ENCODE peak calls at places on chromosomes 4 and X, in eight cellular contexts. V, B, Y, C, K, I, N and G are unnamed samples.

GRCh38 chrX:152639426-152639825 is 1.7 kb downstream of the GABRQ start:
- DNase-seq in B (no peak), C (no peak), Y (no peak), I (no peak), V (no peak), K (no peak), N (no peak), G (no peak)

GRCh38 chr4:78069309-78069708 is 12.2 kb downstream of the FRAS1 start:
- DNase-seq in K (no peak), B (no peak), C (no peak), Y (no peak), V (no peak), N (no peak), I (no peak), G (no peak)

GRCh38 chr4:174522183-174523002 is at the start of gene HPGD:
- DNase-seq in N (peak; percentile 86), K (no peak), I (peak; percentile 73), V (peak; percentile 13), C (peak; percentile 74), Y (no peak), B (peak; percentile 16), G (peak; percentile 41)

GRCh38 chrX:3779546-3779945 is 66.1 kb upstream of the PRKX start:
- DNase-seq in C (no peak), V (no peak), K (no peak), I (no peak), N (no peak), B (no peak), Y (no peak), G (no peak)

GRCh38 chr4:30770049-30770549 is 49.9 kb downstream of the PCDH7 start:
- DNase-seq in N (no peak), B (no peak), I (no peak), K (peak; percentile 41), C (no peak), V (no peak), Y (no peak), G (no peak)

GRCh38 chr4:65669008-65669971 is 999 bp downstream of the EPHA5 start:
- DNase-seq in C (peak; percentile 32), I (peak; percentile 62), B (no peak), Y (no peak), K (no peak), N (peak; percentile 80), V (no peak), G (peak; percentile 84)

GRCh38 chr4:77187231-77187630 is 30.2 kb downstream of the CCNG2 start:
- DNase-seq in V (no peak), N (no peak), B (no peak), Y (no peak), C (no peak), I (no peak), K (no peak), G (no peak)

GRCh38 chr4:5545271-5545670 is 163.1 kb downstream of the EVC2 start:
- DNase-seq in Y (no peak), C (no peak), V (no peak), I (no peak), B (no peak), K (peak; percentile 12), N (no peak), G (no peak)

GRCh38 chrX:104281564-104281963 is 26.8 kb upstream of the ESX1 start:
- DNase-seq in C (no peak), I (no peak), Y (no peak), V (no peak), N (no peak), B (no peak), K (no peak), G (no peak)

GRCh38 chr4:70533211-70533610 is 14.8 kb downstream of the AMTN start:
- DNase-seq in V (no peak), N (no peak), C (no peak), Y (no peak), K (no peak), I (no peak), B (no peak), G (no peak)

GRCh38 chr4:19803406-19803805 is 448.3 kb upstream of the SLIT2 start:
- DNase-seq in K (peak; percentile 6), I (peak; percentile 1), C (no peak), B (no peak), V (no peak), N (no peak), Y (no peak), G (no peak)

GRCh38 chr4:8461616-8462015 is 21.0 kb downstream of the TRMT44 start:
- DNase-seq in N (no peak), B (no peak), C (no peak), Y (no peak), K (no peak), I (no peak), V (no peak), G (no peak)

GRCh38 chr4:25896782-25897539 is 17.1 kb upstream of the SMIM20 start:
- DNase-seq in C (no peak), K (no peak), I (no peak), N (no peak), V (no peak), Y (no peak), B (no peak), G (no peak)

GRCh38 chr4:111630705-111631104 is 514.5 kb upstream of the FAM241A start:
- DNase-seq in B (no peak), V (no peak), K (peak; percentile 42), C (no peak), N (no peak), Y (no peak), I (peak; percentile 56), G (no peak)

GRCh38 chr4:177673980-177674504 is 231.8 kb upstream of the AGA start:
- DNase-seq in N (no peak), I (peak; percentile 10), V (no peak), B (no peak), K (no peak), C (no peak), Y (no peak), G (no peak)

GRCh38 chrX:153435845-153436244 is 10.0 kb downstream of the TREX2 start:
- DNase-seq in N (no peak), K (no peak), Y (no peak), B (no peak), I (no peak), C (no peak), V (no peak), G (peak; percentile 58)

GRCh38 chr4:88908521-88908920 is 148.5 kb downstream of the FAM13A start:
- DNase-seq in Y (no peak), C (no peak), N (no peak), V (no peak), K (no peak), I (no peak), B (no peak), G (no peak)

GRCh38 chr4:2745981-2746806 is 9.9 kb downstream of the TNIP2 start:
- DNase-seq in I (no peak), B (peak; percentile 65), K (peak; percentile 85), N (no peak), V (peak; percentile 58), C (peak; percentile 63), Y (no peak), G (peak; percentile 86)
- H3K36me3 ChIP-seq in I (peaks cover 16% of the 10 kb centered on the region), B (peaks cover 14% of the 10 kb centered on the region), K (peaks cover 49% of the 10 kb centered on the region), N (peaks cover 48% of the 10 kb centered on the region), V (peaks cover 58% of the 10 kb centered on the region), C (peaks cover 5% of the 10 kb centered on the region), Y (peaks cover 4% of the 10 kb centered on the region), G (peaks cover 46% of the 10 kb centered on the region)

DNA sequence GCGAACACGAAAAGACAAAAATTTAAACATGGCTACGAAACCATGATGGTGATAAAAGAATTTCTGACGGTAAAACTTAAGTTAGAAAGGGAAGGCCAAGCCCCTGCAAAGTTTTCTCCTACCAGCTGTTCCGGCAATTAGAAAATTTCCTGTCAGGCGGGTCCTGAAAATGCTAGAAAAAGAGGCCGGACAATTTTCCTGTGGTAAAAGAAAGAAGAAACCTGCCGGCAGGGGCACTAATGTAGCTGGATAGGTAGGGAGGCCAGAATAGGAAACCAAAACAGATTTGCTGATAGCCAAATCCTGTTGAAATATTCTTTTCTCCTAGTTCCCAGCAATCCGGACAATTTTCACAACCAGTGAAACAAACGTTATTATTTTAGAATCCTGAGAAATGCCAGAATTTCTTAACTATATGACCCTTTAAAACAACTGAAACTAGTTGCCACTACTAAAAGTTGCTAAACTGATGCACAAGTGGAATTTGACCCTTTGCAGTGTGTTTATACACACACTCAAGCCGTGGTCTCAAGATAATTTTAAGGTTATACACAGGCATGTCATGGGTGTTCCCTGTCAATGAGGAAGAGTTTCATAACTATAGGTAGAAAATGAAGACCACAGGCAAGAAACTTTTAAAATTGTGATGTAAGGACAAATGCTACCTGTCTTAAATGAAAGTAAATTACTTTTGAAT is 47.8 kb downstream of the RPS6KA3 start:
- DNase-seq in V (no peak), B (peak; percentile 44), N (no peak), I (peak; percentile 9), C (no peak), K (peak; percentile 20), Y (no peak), G (no peak)
- TF ChIP-seq CTCF in V (no peak), B (peak; percentile 33), N (peak; percentile 41), I (no peak), C (peak; percentile 21), K (no peak), Y (no peak), G (no peak)

DNA sequence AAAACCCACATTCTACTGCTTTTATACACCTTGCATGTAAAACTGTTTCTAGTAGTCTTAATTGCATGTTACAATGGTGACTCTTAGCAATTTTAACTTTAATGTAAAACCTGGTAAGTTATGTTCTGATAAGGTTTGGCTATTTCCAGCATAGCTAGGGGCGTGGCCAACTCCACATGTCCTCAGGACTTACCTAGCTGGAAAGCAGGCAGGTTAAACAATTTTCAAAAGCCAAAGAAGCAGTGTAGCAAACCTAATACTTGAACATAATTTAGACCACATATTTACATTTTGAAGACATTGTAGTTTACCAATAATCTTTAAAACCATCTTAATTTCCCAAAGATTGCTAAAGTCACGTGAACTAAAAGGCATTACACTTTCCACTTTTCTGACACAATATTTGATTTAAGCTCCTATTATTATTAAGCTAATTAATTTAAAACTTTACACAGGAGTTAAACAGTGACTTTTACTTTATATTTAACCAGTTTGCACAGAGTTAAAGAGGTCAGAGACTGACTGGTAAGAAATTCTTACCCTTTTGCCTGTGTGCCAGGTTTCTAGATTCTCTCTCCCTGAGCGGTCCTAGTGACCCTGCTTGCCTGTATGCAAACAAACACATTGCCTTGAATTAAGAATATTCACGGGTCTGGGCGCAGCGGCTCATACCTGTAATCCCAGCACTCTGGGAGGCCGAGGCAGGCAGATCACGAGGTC is 88.2 kb downstream of the GLUD2 start:
- DNase-seq in B (no peak), K (no peak), V (no peak), C (no peak), Y (no peak), N (no peak), I (no peak), G (no peak)
- H3K27ac ChIP-seq in B (no peak overlapping the region), K (no peak overlapping the region), V (no peak overlapping the region), C (no peak overlapping the region), Y (no peak overlapping the region), N (no peak overlapping the region), I (no peak overlapping the region), G (no peak overlapping the region)

DNA sequence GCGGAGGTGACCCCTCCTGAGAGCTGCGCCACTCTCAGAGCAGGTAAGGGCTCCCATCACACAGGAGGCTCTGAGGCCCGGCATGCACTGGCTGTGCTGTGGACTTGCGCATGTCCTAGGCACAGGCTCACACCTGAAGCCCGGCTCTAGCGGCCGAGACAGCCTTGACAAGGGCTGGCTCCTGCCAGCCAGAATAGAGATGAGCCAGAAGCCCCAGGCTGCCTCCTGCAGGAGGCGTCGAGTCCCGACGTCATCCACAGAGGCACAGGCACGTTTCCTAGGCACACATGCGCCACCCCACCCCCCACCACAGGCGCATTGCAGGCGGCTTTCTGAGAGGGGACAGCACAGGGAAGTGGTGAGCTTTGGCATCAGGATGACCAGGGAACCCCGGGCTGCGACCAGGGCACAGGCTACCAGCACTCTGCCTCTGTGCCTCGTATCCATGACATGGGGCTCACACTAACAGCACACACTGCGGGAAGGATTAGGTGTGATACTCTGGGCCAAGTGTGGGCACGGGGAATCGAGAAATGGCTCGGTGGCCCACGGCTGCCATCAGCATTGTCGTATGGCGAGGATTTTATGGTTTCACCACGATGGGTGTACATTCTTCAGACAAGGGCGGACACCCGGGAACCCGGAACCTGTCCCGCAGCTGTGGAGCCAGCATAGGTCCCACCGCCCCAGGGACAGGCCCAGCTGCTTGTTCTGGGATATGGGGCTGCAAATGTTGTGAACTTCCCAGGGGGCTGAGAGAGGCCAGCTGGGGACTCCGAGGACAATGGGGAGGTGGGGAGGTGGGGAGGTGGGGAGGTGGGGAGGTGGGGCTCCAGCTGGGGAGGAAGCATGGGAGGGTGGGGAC is 90.7 kb upstream of the ADRA2C start:
- DNase-seq in K (no peak), B (no peak), I (peak; percentile 56), V (no peak), N (peak; percentile 70), Y (no peak), C (peak; percentile 16), G (no peak)
- H3K36me3 ChIP-seq in K (no peaks in the 10 kb centered on the region), B (no peaks in the 10 kb centered on the region), I (no peaks in the 10 kb centered on the region), V (no peaks in the 10 kb centered on the region), N (no peaks in the 10 kb centered on the region), Y (no peaks in the 10 kb centered on the region), C (no peaks in the 10 kb centered on the region), G (no peaks in the 10 kb centered on the region)